ENCODE peak calls at places on chromosomes 16 and 17, in ten cellular contexts. One of them, this sample, is unnamed.

GRCh38 chr17:83103200-83103937 is 24.0 kb downstream of the METRNL start:
- DNase-seq in GM23338: peak; percentile 83
- DNase-seq in neural progenitor cell: peak; percentile 77
- DNase-seq in H9: peak; percentile 71
- DNase-seq in MM.1S: no peak
- DNase-seq in fibroblast of lung: peak; percentile 47
- DNase-seq in DND-41: peak; percentile 53
- DNase-seq in GM23248: peak; percentile 85
- DNase-seq in PC-3: peak; percentile 73
- DNase-seq in mammary epithelial cell: no peak
- DNase-seq in this sample: peak; percentile 72

GRCh38 chr16:66605177-66605999 is 884 bp downstream of the CMTM3 start:
- DNase-seq in mammary epithelial cell: peak; percentile 29
- DNase-seq in fibroblast of lung: peak; percentile 18
- DNase-seq in GM23248: peak; percentile 75
- DNase-seq in H9: peak; percentile 61
- DNase-seq in GM23338: peak; percentile 73
- DNase-seq in MM.1S: no peak
- DNase-seq in PC-3: peak; percentile 27
- DNase-seq in DND-41: peak; percentile 56
- DNase-seq in neural progenitor cell: peak; percentile 82
- DNase-seq in this sample: no peak

GRCh38 chr17:56810846-56811775 is 22.6 kb downstream of the C17orf67 start:
- DNase-seq in neural progenitor cell: peak; percentile 50
- DNase-seq in mammary epithelial cell: no peak
- DNase-seq in GM23338: no peak
- DNase-seq in fibroblast of lung: no peak
- DNase-seq in DND-41: no peak
- DNase-seq in PC-3: no peak
- DNase-seq in MM.1S: no peak
- DNase-seq in GM23248: no peak
- DNase-seq in H9: no peak
- DNase-seq in this sample: no peak

GRCh38 chr16:24993722-24994686 is 21.2 kb downstream of the ARHGAP17 start:
- DNase-seq in fibroblast of lung: peak; percentile 90
- DNase-seq in neural progenitor cell: no peak
- DNase-seq in H9: no peak
- DNase-seq in PC-3: peak; percentile 90
- DNase-seq in GM23248: peak; percentile 96
- DNase-seq in DND-41: no peak
- DNase-seq in GM23338: no peak
- DNase-seq in mammary epithelial cell: peak; percentile 87
- DNase-seq in MM.1S: no peak
- DNase-seq in this sample: peak; percentile 57

GRCh38 chr16:89256651-89257254 is 39.2 kb downstream of the ZNF778 start:
- DNase-seq in mammary epithelial cell: peak; percentile 41
- DNase-seq in fibroblast of lung: peak; percentile 52
- DNase-seq in GM23248: peak; percentile 89
- DNase-seq in PC-3: peak; percentile 81
- DNase-seq in neural progenitor cell: peak; percentile 58
- DNase-seq in GM23338: peak; percentile 89
- DNase-seq in DND-41: no peak
- DNase-seq in MM.1S: no peak
- DNase-seq in H9: peak; percentile 76
- DNase-seq in this sample: no peak

GRCh38 chr16:81238296-81239011 is at the start of gene BCO1:
- DNase-seq in neural progenitor cell: peak; percentile 87
- DNase-seq in MM.1S: no peak
- DNase-seq in fibroblast of lung: peak; percentile 64
- DNase-seq in DND-41: no peak
- DNase-seq in GM23338: peak; percentile 73
- DNase-seq in PC-3: peak; percentile 53
- DNase-seq in H9: peak; percentile 39
- DNase-seq in GM23248: peak; percentile 68
- DNase-seq in mammary epithelial cell: peak; percentile 60
- DNase-seq in this sample: peak; percentile 22

GRCh38 chr17:41906465-41907184 is 12.1 kb downstream of the ACLY start:
- DNase-seq in mammary epithelial cell: no peak
- DNase-seq in H9: no peak
- DNase-seq in MM.1S: no peak
- DNase-seq in GM23248: no peak
- DNase-seq in DND-41: no peak
- DNase-seq in GM23338: no peak
- DNase-seq in fibroblast of lung: peak; percentile 36
- DNase-seq in PC-3: no peak
- DNase-seq in neural progenitor cell: no peak
- DNase-seq in this sample: no peak

GRCh38 chr16:30748634-30749445 is 615 bp downstream of the PHKG2 start:
- DNase-seq in H9: peak; percentile 57
- DNase-seq in PC-3: peak; percentile 33
- DNase-seq in GM23248: peak; percentile 74
- DNase-seq in DND-41: no peak
- DNase-seq in GM23338: peak; percentile 75
- DNase-seq in neural progenitor cell: peak; percentile 70
- DNase-seq in fibroblast of lung: peak; percentile 23
- DNase-seq in MM.1S: peak; percentile 21
- DNase-seq in mammary epithelial cell: peak; percentile 32
- DNase-seq in this sample: peak; percentile 55

GRCh38 chr16:88504489-88505404 is 51.7 kb downstream of the ZFPM1 start:
- DNase-seq in GM23338: no peak
- DNase-seq in fibroblast of lung: no peak
- DNase-seq in PC-3: no peak
- DNase-seq in H9: no peak
- DNase-seq in MM.1S: no peak
- DNase-seq in mammary epithelial cell: no peak
- DNase-seq in neural progenitor cell: no peak
- DNase-seq in DND-41: no peak
- DNase-seq in GM23248: no peak
- DNase-seq in this sample: no peak

GRCh38 chr16:87828071-87828971 is 41.0 kb downstream of the SLC7A5 start:
- DNase-seq in H9: no peak
- DNase-seq in PC-3: no peak
- DNase-seq in DND-41: peak; percentile 49
- DNase-seq in MM.1S: no peak
- DNase-seq in fibroblast of lung: no peak
- DNase-seq in neural progenitor cell: no peak
- DNase-seq in GM23248: no peak
- DNase-seq in GM23338: no peak
- DNase-seq in mammary epithelial cell: peak; percentile 50
- DNase-seq in this sample: no peak

GRCh38 chr17:4499431-4500187 is 928 bp downstream of the SPNS2 start:
- DNase-seq in GM23248: no peak
- DNase-seq in H9: peak; percentile 69
- DNase-seq in DND-41: peak; percentile 50
- DNase-seq in neural progenitor cell: peak; percentile 72
- DNase-seq in GM23338: peak; percentile 66
- DNase-seq in mammary epithelial cell: no peak
- DNase-seq in MM.1S: no peak
- DNase-seq in fibroblast of lung: no peak
- DNase-seq in PC-3: no peak
- DNase-seq in this sample: peak; percentile 40

GRCh38 chr17:82092094-82092586 is 5.9 kb downstream of the FASN start:
- DNase-seq in neural progenitor cell: no peak
- DNase-seq in GM23248: no peak
- DNase-seq in PC-3: no peak
- DNase-seq in MM.1S: no peak
- DNase-seq in mammary epithelial cell: no peak
- DNase-seq in GM23338: no peak
- DNase-seq in H9: no peak
- DNase-seq in fibroblast of lung: no peak
- DNase-seq in DND-41: no peak
- DNase-seq in this sample: no peak

GRCh38 chr16:24853830-24854229 is 8.1 kb downstream of the SLC5A11 start:
- DNase-seq in PC-3: peak; percentile 78
- DNase-seq in fibroblast of lung: peak; percentile 36
- DNase-seq in DND-41: no peak
- DNase-seq in MM.1S: no peak
- DNase-seq in mammary epithelial cell: peak; percentile 66
- DNase-seq in GM23338: peak; percentile 28
- DNase-seq in H9: no peak
- DNase-seq in GM23248: peak; percentile 66
- DNase-seq in neural progenitor cell: no peak
- DNase-seq in this sample: no peak

DNA sequence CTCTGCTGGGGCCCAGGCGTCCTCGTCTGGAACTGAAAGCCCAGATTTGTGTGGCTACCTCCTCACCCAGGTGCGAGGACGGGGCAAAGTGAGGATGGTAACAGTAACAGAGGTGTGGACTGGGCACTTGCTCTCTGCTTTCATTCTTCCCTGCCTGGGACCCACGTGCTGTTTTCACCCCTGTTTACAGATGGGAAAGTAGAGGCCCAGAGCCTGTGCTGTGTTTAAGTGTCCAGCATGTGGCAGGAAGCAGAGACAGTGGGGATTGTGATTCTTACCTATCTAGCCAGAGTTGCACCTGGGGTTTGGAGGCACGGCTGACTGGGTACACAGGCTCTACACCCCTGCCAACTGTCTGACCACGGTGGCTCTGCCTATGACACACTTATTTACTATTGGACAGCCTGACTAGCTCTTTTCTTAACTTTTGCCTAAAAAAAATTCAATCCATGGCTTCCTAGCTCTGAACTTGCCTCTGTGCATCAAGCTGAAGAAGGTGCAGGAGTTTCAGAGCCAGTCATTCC is 155.4 kb downstream of the CLEC16A start:
- DNase-seq in mammary epithelial cell: no peak
- DNase-seq in DND-41: no peak
- DNase-seq in PC-3: no peak
- DNase-seq in MM.1S: no peak
- DNase-seq in GM23248: no peak
- DNase-seq in fibroblast of lung: no peak
- DNase-seq in GM23338: no peak
- DNase-seq in neural progenitor cell: no peak
- DNase-seq in H9: no peak
- DNase-seq in this sample: no peak
- H2AFZ ChIP-seq in mammary epithelial cell: no peak overlapping the region
- H2AFZ ChIP-seq in DND-41: no peak overlapping the region
- H2AFZ ChIP-seq in PC-3: no peak overlapping the region
- H2AFZ ChIP-seq in MM.1S: no peak overlapping the region
- H2AFZ ChIP-seq in GM23248: no peak overlapping the region
- H2AFZ ChIP-seq in fibroblast of lung: no peak overlapping the region
- H2AFZ ChIP-seq in GM23338: no peak overlapping the region
- H2AFZ ChIP-seq in neural progenitor cell: no peak overlapping the region
- H2AFZ ChIP-seq in H9: no peak overlapping the region
- H2AFZ ChIP-seq in this sample: no peak overlapping the region

GRCh38 chr17:66387391-66387981 is 85.1 kb downstream of the PRKCA start:
- DNase-seq in GM23338: no peak
- DNase-seq in PC-3: no peak
- DNase-seq in MM.1S: no peak
- DNase-seq in GM23248: no peak
- DNase-seq in neural progenitor cell: peak; percentile 61
- DNase-seq in fibroblast of lung: no peak
- DNase-seq in H9: no peak
- DNase-seq in DND-41: no peak
- DNase-seq in mammary epithelial cell: no peak
- DNase-seq in this sample: no peak
- H3K4me2 ChIP-seq in GM23338: peak overlapping the region; percentile 58
- H3K4me2 ChIP-seq in PC-3: peak overlapping the region; percentile 31
- H3K4me2 ChIP-seq in MM.1S: no peak overlapping the region
- H3K4me2 ChIP-seq in GM23248: no peak overlapping the region
- H3K4me2 ChIP-seq in neural progenitor cell: peak overlapping the region; percentile 57
- H3K4me2 ChIP-seq in fibroblast of lung: no peak overlapping the region
- H3K4me2 ChIP-seq in H9: no peak overlapping the region
- H3K4me2 ChIP-seq in DND-41: no peak overlapping the region
- H3K4me2 ChIP-seq in mammary epithelial cell: no peak overlapping the region
- H3K4me2 ChIP-seq in this sample: peak overlapping the region; percentile 71

GRCh38 chr16:84260766-84261165 is 21.0 kb upstream of the KCNG4 start:
- DNase-seq in MM.1S: no peak
- DNase-seq in fibroblast of lung: no peak
- DNase-seq in DND-41: no peak
- DNase-seq in GM23338: no peak
- DNase-seq in H9: no peak
- DNase-seq in neural progenitor cell: no peak
- DNase-seq in mammary epithelial cell: no peak
- DNase-seq in GM23248: no peak
- DNase-seq in PC-3: no peak
- DNase-seq in this sample: no peak

GRCh38 chr16:84266451-84266850 is 26.6 kb upstream of the KCNG4 start:
- DNase-seq in GM23248: peak; percentile 62
- DNase-seq in GM23338: peak; percentile 91
- DNase-seq in neural progenitor cell: peak; percentile 85
- DNase-seq in fibroblast of lung: peak; percentile 44
- DNase-seq in H9: peak; percentile 92
- DNase-seq in mammary epithelial cell: peak; percentile 44
- DNase-seq in MM.1S: peak; percentile 9
- DNase-seq in DND-41: peak; percentile 21
- DNase-seq in PC-3: peak; percentile 51
- DNase-seq in this sample: peak; percentile 78

GRCh38 chr16:84267380-84267779 is 27.3 kb upstream of the WFDC1 start:
- DNase-seq in PC-3: no peak
- DNase-seq in GM23248: no peak
- DNase-seq in GM23338: no peak
- DNase-seq in mammary epithelial cell: no peak
- DNase-seq in fibroblast of lung: no peak
- DNase-seq in MM.1S: no peak
- DNase-seq in neural progenitor cell: no peak
- DNase-seq in DND-41: no peak
- DNase-seq in H9: no peak
- DNase-seq in this sample: no peak

GRCh38 chr16:84259691-84260090 is 19.9 kb upstream of the KCNG4 start:
- DNase-seq in MM.1S: no peak
- DNase-seq in GM23338: no peak
- DNase-seq in fibroblast of lung: no peak
- DNase-seq in H9: no peak
- DNase-seq in PC-3: no peak
- DNase-seq in DND-41: no peak
- DNase-seq in neural progenitor cell: no peak
- DNase-seq in mammary epithelial cell: no peak
- DNase-seq in GM23248: no peak
- DNase-seq in this sample: no peak

DNA sequence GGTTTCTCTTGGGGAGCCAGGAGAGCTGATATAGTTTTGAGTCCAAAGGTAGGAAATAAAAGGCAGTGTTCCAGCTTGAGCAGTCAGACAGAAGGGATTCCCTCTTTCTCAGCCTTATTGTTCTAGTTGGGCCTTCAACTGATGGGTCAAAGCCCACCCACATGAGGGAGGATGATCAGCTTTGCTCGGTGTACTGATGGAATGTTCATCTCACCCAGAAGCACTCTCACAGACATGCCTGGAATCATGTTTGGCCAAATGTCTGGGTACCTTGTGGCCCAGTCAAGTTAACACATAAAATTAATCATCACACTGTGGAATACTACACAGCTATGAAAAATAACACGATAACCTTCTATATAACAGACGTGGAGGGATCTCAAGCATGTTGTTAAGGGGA is 23.1 kb upstream of the KCNG4 start:
- DNase-seq in neural progenitor cell: no peak
- DNase-seq in mammary epithelial cell: no peak
- DNase-seq in GM23338: no peak
- DNase-seq in fibroblast of lung: no peak
- DNase-seq in PC-3: no peak
- DNase-seq in DND-41: no peak
- DNase-seq in GM23248: no peak
- DNase-seq in MM.1S: no peak
- DNase-seq in H9: no peak
- DNase-seq in this sample: no peak
- H3K27ac ChIP-seq in neural progenitor cell: no peak overlapping the region
- H3K27ac ChIP-seq in mammary epithelial cell: no peak overlapping the region
- H3K27ac ChIP-seq in GM23338: no peak overlapping the region
- H3K27ac ChIP-seq in fibroblast of lung: no peak overlapping the region
- H3K27ac ChIP-seq in PC-3: no peak overlapping the region
- H3K27ac ChIP-seq in DND-41: no peak overlapping the region
- H3K27ac ChIP-seq in GM23248: no peak overlapping the region
- H3K27ac ChIP-seq in MM.1S: no peak overlapping the region
- H3K27ac ChIP-seq in H9: no peak overlapping the region
- H3K27ac ChIP-seq in this sample: no peak overlapping the region

GRCh38 chr17:17750881-17751280 is 69.6 kb downstream of the RAI1 start:
- DNase-seq in MM.1S: no peak
- DNase-seq in GM23338: no peak
- DNase-seq in PC-3: no peak
- DNase-seq in neural progenitor cell: no peak
- DNase-seq in H9: no peak
- DNase-seq in mammary epithelial cell: no peak
- DNase-seq in DND-41: no peak
- DNase-seq in fibroblast of lung: no peak
- DNase-seq in GM23248: no peak
- DNase-seq in this sample: no peak
- H2AFZ ChIP-seq in MM.1S: no peak overlapping the region
- H2AFZ ChIP-seq in GM23338: peak overlapping the region; percentile 56
- H2AFZ ChIP-seq in PC-3: no peak overlapping the region
- H2AFZ ChIP-seq in neural progenitor cell: no peak overlapping the region
- H2AFZ ChIP-seq in H9: no peak overlapping the region
- H2AFZ ChIP-seq in mammary epithelial cell: no peak overlapping the region
- H2AFZ ChIP-seq in DND-41: no peak overlapping the region
- H2AFZ ChIP-seq in fibroblast of lung: no peak overlapping the region
- H2AFZ ChIP-seq in GM23248: no peak overlapping the region
- H2AFZ ChIP-seq in this sample: no peak overlapping the region